ENCODE peak calls at places on chromosomes 4 and X, in eight cellular contexts. R is colonic mucosa; U is M059J; C is amniotic stem cell; M is OCI-LY7; F is lower leg skin; J is stimulated activated CD4-positive, alpha-beta T cell treated with anti-CD3 and anti-CD28 coated beads, Interleukin-4, amount 100 ng/mL, for 48 hours; X is choroid plexus epithelial cell. D is an unnamed sample.

GRCh38 chr4:140252742-140253555 is 99.0 kb upstream of the MAML3 start:
- DNase-seq in R (peak; percentile 81), U (peak; percentile 54), C (peak; percentile 33), M (peak; percentile 52), F (peak; percentile 93), J (peak; percentile 40), X (peak; percentile 61), D (peak; percentile 87)

GRCh38 chrX:47502591-47503222 is 19.7 kb upstream of the ZNF41 start:
- DNase-seq in R (no peak), U (no peak), C (no peak), M (no peak), F (no peak), J (no peak), X (peak; percentile 59), D (no peak)

GRCh38 chr4:54228563-54229501 is at the start of gene PDGFRA:
- DNase-seq in R (peak; percentile 56), U (no peak), C (peak; percentile 47), M (no peak), F (peak; percentile 93), J (no peak), X (peak; percentile 95), D (peak; percentile 63)

GRCh38 chr4:171538601-171539100 is 274.6 kb upstream of the GALNTL6 start:
- DNase-seq in R (no peak), U (no peak), C (no peak), M (no peak), F (no peak), J (no peak), X (peak; percentile 1), D (no peak)

GRCh38 chr4:128604840-128605239 is 204.7 kb upstream of the JADE1 start:
- DNase-seq in R (no peak), U (peak; percentile 48), C (no peak), M (no peak), F (no peak), J (no peak), X (no peak), D (peak; percentile 63)

GRCh38 chr4:159018062-159018629 is 84.7 kb upstream of the RAPGEF2 start:
- DNase-seq in R (no peak), U (no peak), C (no peak), M (peak; percentile 44), F (no peak), J (no peak), X (no peak), D (no peak)

GRCh38 chr4:126364290-126364978 is 1049.7 kb downstream of the FAT4 start:
- DNase-seq in R (no peak), U (no peak), C (no peak), M (no peak), F (no peak), J (no peak), X (peak; percentile 58), D (no peak)

GRCh38 chr4:21304061-21304541 is 603.8 kb downstream of the PACRGL start:
- DNase-seq in R (no peak), U (peak; percentile 3), C (no peak), M (no peak), F (no peak), J (no peak), X (no peak), D (no peak)

GRCh38 chr4:9987749-9988346 is 33.4 kb downstream of the SLC2A9 start:
- DNase-seq in R (no peak), U (peak; percentile 6), C (no peak), M (no peak), F (no peak), J (no peak), X (no peak), D (no peak)

GRCh38 chr4:172392741-172393140 is 579.5 kb downstream of the GALNTL6 start:
- DNase-seq in R (no peak), U (no peak), C (no peak), M (no peak), F (no peak), J (no peak), X (no peak), D (no peak)

GRCh38 chr4:32440391-32440790 is 1720.2 kb downstream of the PCDH7 start:
- DNase-seq in R (no peak), U (no peak), C (no peak), M (peak; percentile 30), F (no peak), J (no peak), X (no peak), D (no peak)

GRCh38 chr4:3293410-3294391 is 880 bp downstream of the RGS12 start:
- DNase-seq in R (peak; percentile 23), U (no peak), C (no peak), M (peak; percentile 5), F (peak; percentile 88), J (no peak), X (peak; percentile 11), D (no peak)

GRCh38 chr4:36241771-36242170 is 2.5 kb downstream of the ARAP2 start:
- DNase-seq in R (no peak), U (no peak), C (no peak), M (peak; percentile 45), F (no peak), J (no peak), X (no peak), D (no peak)

GRCh38 chr4:114081783-114082182 is 102.3 kb upstream of the ARSJ start:
- DNase-seq in R (no peak), U (no peak), C (no peak), M (no peak), F (no peak), J (no peak), X (no peak), D (no peak)

GRCh38 chr4:152938237-152938969 is 2.3 kb downstream of the FHDC1 start:
- DNase-seq in R (peak; percentile 53), U (peak; percentile 5), C (no peak), M (no peak), F (no peak), J (no peak), X (no peak), D (no peak)

GRCh38 chr4:137530176-137530575 is 2.1 kb downstream of the PCDH18 start:
- DNase-seq in R (no peak), U (no peak), C (no peak), M (no peak), F (no peak), J (no peak), X (peak; percentile 86), D (no peak)

GRCh38 chr4:57369446-57369845 is 259.3 kb upstream of the IGFBP7 start:
- DNase-seq in R (no peak), U (peak; percentile 22), C (no peak), M (no peak), F (no peak), J (no peak), X (no peak), D (no peak)

GRCh38 chrX:13899607-13900006 is 82.7 kb upstream of the GPM6B start:
- DNase-seq in R (no peak), U (peak; percentile 61), C (no peak), M (no peak), F (no peak), J (no peak), X (peak; percentile 72), D (no peak)

GRCh38 chrX:136608295-136608933 is 39.5 kb upstream of the CD40LG start:
- DNase-seq in R (peak; percentile 29), U (peak; percentile 49), C (no peak), M (peak; percentile 21), F (no peak), J (peak; percentile 41), X (peak; percentile 50), D (peak; percentile 60)

GRCh38 chrX:132094169-132094568 is 33.7 kb downstream of the FRMD7 start:
- DNase-seq in R (no peak), U (peak; percentile 34), C (no peak), M (no peak), F (no peak), J (no peak), X (no peak), D (no peak)

GRCh38 chr4:138562544-138562961 is 320.4 kb upstream of the SLC7A11 start:
- DNase-seq in R (no peak), U (peak; percentile 40), C (no peak), M (no peak), F (no peak), J (no peak), X (peak; percentile 75), D (no peak)

GRCh38 chr4:10457255-10457801 is at the start of gene ZNF518B:
- DNase-seq in R (peak; percentile 75), U (peak; percentile 18), C (peak; percentile 20), M (peak; percentile 78), F (peak; percentile 87), J (peak; percentile 71), X (peak; percentile 64), D (peak; percentile 62)

GRCh38 chr4:91220315-91220714 is 1083.5 kb upstream of the GRID2 start:
- DNase-seq in R (no peak), U (no peak), C (no peak), M (no peak), F (no peak), J (no peak), X (no peak), D (no peak)

GRCh38 chr4:183355405-183355804 is 33.2 kb upstream of the CLDN24 start:
- DNase-seq in R (no peak), U (peak; percentile 93), C (no peak), M (no peak), F (no peak), J (no peak), X (no peak), D (no peak)

GRCh38 chr4:1201851-1202525 is 29.6 kb upstream of the SPON2 start:
- DNase-seq in R (peak; percentile 53), U (no peak), C (no peak), M (peak; percentile 54), F (peak; percentile 92), J (peak; percentile 72), X (peak; percentile 93), D (no peak)

GRCh38 chrX:152037183-152037582 is 62.7 kb upstream of the GABRE start:
- DNase-seq in R (no peak), U (no peak), C (no peak), M (no peak), F (no peak), J (no peak), X (no peak), D (no peak)

GRCh38 chr4:74206088-74206826 is 48.3 kb downstream of the MTHFD2L start:
- DNase-seq in R (no peak), U (peak; percentile 63), C (no peak), M (no peak), F (no peak), J (no peak), X (peak; percentile 58), D (no peak)

GRCh38 chr4:120613778-120614177 is 308.7 kb downstream of the PRDM5 start:
- DNase-seq in R (no peak), U (no peak), C (no peak), M (no peak), F (no peak), J (no peak), X (no peak), D (no peak)

GRCh38 chr4:19678763-19679162 is 572.9 kb upstream of the SLIT2 start:
- DNase-seq in R (no peak), U (no peak), C (peak; percentile 3), M (no peak), F (no peak), J (no peak), X (peak; percentile 48), D (no peak)

GRCh38 chrX:70001269-70001668 is 48.5 kb downstream of the AWAT2 start:
- DNase-seq in R (no peak), U (no peak), C (no peak), M (no peak), F (no peak), J (no peak), X (no peak), D (no peak)

GRCh38 chr4:187302456-187302855 is 578.8 kb upstream of the FAT1 start:
- DNase-seq in R (no peak), U (peak; percentile 17), C (no peak), M (peak; percentile 11), F (no peak), J (no peak), X (peak; percentile 23), D (no peak)

GRCh38 chrX:11097920-11098319 is 13.2 kb upstream of the HCCS start:
- DNase-seq in R (no peak), U (no peak), C (no peak), M (no peak), F (no peak), J (no peak), X (no peak), D (no peak)

GRCh38 chr4:89482248-89482647 is 174.6 kb upstream of the GPRIN3 start:
- DNase-seq in R (no peak), U (peak; percentile 71), C (no peak), M (peak; percentile 31), F (no peak), J (no peak), X (peak; percentile 83), D (peak; percentile 50)

D was measured in HAP-1.